ENCODE peak calls at places on chromosomes 6 and 20, in six cellular contexts. E, Z, I, O, Q and D are unnamed samples. For H3K4me1, the result is how much of the 10 kb centered on the place peaks cover.

GRCh38 chr6:88301888-88302768 is 136.0 kb upstream of the CNR1 start:
- DNase-seq in O (no peak), I (no peak), E (no peak), Z (no peak), Q (no peak), D (no peak)

GRCh38 chr6:133129556-133129955 is 111.6 kb upstream of the EYA4 start:
- DNase-seq in O (no peak), Z (no peak), E (no peak), I (no peak), Q (no peak), D (no peak)

GRCh38 chr20:17650816-17651760 is 31.0 kb downstream of the RRBP1 start:
- DNase-seq in Z (no peak), O (no peak), I (no peak), E (no peak), Q (peak), D (peak)

GRCh38 chr20:56285496-56285895 is 37.0 kb downstream of the MC3R start:
- DNase-seq in O (peak), I (no peak), Z (no peak), E (no peak), Q (no peak), D (no peak)

GRCh38 chr20:63212792-63213191 is 3.1 kb downstream of the YTHDF1 start:
- DNase-seq in O (no peak), E (no peak), I (no peak), Q (no peak), Z (no peak), D (no peak)

GRCh38 chr20:1857403-1857941 is 37.7 kb upstream of the SIRPA start:
- DNase-seq in E (no peak), O (no peak), Z (no peak), Q (no peak), I (no peak), D (no peak)

GRCh38 chr6:126721581-126722145 is 381.7 kb downstream of the CENPW start:
- DNase-seq in I (no peak), O (peak), Z (no peak), Q (peak), E (no peak), D (peak)

GRCh38 chr6:44011350-44011925 is 115.8 kb downstream of the MRPL14 start:
- DNase-seq in I (no peak), O (no peak), E (no peak), Q (no peak), Z (no peak), D (no peak)

GRCh38 chr6:110815260-110816109 is at the start of gene CDK19:
- DNase-seq in O (peak), I (peak), Z (peak), Q (peak), E (peak), D (peak)

GRCh38 chr6:149492798-149493165 is 8.0 kb upstream of the ZC3H12D start:
- DNase-seq in I (no peak), E (no peak), Z (no peak), Q (no peak), O (no peak), D (no peak)

GRCh38 chr6:149484733-149485700 is at the start of gene ZC3H12D:
- DNase-seq in Z (no peak), Q (peak), O (peak), E (no peak), I (peak), D (peak)

GRCh38 chr6:149487316-149487715 is 2.5 kb upstream of the ZC3H12D start:
- DNase-seq in E (no peak), Z (no peak), O (no peak), I (no peak), Q (no peak), D (no peak)

GRCh38 chr6:149489967-149490366 is 5.2 kb upstream of the ZC3H12D start:
- DNase-seq in Q (no peak), O (no peak), I (no peak), E (no peak), Z (no peak), D (no peak)

DNA sequence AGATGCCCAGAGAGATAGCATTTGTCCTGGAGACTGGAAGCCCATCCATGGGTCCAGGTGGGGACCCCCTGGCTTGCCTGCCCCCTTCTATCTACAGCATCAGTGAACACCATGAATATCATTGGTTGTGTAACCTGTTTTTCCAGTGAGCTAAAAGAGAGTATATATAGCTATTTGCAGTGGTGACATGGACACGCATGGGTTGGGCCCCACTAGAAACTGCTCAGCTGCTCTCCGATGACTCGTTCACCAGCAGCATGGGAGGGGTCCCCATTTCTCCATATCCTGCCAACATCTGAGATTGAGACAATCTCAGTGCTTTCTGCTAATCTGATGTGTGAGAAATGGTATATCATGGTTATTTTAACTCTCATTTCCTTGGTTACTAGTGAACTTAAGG is 4.0 kb upstream of the ZC3H12D start:
- DNase-seq in Q (no peak), I (no peak), E (no peak), O (no peak), Z (no peak), D (no peak)
- H3K4me1 ChIP-seq in Q (under half), I (under half), E (under half), O (under half), Z (under half), D (under half)

GRCh38 chr6:136873733-136874132 is 48.4 kb upstream of the SLC35D3 start:
- DNase-seq in Q (no peak), O (no peak), I (no peak), E (no peak), Z (no peak), D (no peak)
- H2BK5ac ChIP-seq in Q (no peak), O (no peak), I (no peak), E (no peak), Z (no peak), D (no peak)

DNA sequence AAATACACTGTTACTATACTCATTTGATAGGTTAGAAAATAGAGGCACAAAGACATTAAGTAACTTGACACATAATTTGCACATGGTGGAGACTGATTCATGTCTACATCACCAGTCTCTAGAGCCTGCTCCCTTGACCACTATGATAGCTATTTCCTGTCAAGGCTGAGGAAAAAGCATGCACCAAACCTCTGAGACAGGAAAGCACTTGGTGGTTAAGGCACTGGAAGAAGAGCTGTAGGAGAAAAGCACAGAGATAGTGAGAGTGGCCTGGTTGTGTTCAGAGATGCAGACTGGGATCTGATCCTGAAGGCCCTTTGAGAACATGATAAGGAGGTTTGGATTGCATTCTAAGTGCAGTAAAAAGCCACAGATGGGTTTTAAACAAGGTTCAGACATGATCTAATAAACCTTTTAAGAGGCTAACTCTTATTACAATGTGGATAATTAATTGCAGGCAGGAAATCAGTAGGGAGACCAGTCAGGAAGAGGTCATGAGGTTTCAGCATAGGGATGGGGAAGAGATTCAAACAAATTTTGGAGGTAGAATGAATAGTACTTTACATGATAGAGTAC is 168.9 kb downstream of the PHF3 start:
- DNase-seq in O (no peak), Z (no peak), E (no peak), Q (peak), I (no peak), D (peak)
- H3K4me1 ChIP-seq in O (under half), Z (under half), E (under half), Q (under half), I (under half), D (under half)

GRCh38 chr20:699342-699741 is 23.7 kb upstream of the SCRT2 start:
- DNase-seq in I (no peak), Q (no peak), O (no peak), E (no peak), Z (no peak), D (no peak)
- H2BK5ac ChIP-seq in I (no peak), Q (no peak), O (no peak), E (no peak), Z (peak), D (no peak)

DNA sequence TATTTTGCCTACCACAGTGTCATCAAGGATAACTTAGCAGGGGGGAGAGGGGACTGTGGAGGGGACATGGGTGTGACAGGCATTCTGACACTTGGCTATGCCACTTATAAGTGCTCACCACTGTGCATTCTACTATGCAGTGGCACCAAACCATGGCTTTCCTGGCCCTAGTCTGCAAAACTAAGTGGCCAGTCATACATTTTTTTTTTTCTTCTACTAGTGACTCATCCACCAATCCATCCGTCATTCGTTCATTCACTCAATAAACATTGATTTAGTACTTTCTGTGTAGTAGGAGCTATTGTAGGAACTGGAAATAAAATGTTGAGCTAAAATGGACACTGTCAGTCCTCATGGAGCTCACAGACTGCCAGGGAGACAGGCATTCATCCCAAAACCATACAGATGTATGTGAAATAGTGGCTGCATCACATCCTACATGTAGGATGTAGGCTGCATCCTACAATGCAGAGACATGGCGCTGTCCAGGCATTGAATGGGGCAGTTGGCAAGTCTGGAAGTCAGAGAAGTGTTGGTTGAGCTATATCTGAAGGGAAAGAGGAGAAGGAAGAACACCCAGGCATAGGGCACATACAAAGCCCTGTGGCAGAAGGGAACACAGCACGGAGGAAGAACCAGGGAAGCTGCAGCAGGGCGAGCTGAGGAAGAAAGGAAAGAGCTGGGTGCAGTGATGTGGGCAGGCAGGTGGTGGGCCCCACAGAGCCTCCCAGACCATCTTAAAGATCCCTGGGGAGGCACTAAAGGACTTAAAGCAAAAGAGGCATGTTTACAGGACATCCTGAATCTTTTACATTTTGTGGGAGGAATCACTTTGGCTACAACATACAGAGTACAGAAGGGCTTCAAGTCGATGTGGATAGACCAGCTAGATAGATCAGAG is 224.4 kb downstream of the UST start:
- DNase-seq in Z (no peak), I (no peak), O (no peak), Q (peak), E (no peak), D (peak)
- H3K4me1 ChIP-seq in Z (under half), I (under half), O (under half), Q (under half), E (under half), D (under half)

GRCh38 chr6:38166411-38167240 is 347.1 kb downstream of the ZFAND3 start:
- DNase-seq in Q (no peak), E (no peak), Z (no peak), I (no peak), O (no peak), D (no peak)
- H2BK5ac ChIP-seq in Q (no peak), E (no peak), Z (no peak), I (no peak), O (no peak), D (no peak)

DNA sequence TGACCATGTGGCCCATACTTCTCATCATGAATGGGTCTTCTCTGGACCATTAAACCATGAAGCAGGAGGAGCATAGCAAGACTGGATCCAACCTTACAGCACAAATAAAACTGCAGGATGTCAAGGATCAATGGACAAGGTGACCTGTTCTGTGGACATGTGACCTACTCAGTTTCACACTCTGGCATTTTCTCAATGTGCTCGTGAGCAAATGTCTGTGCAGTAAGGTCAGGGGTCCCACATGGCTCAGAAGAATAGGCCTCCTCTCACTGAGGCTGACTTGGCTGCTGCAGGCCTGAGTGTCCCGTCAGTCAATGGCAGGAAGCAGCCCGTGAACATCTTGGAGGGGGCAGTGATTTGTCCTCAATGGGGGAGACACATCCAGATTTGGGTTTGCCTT is 60.2 kb upstream of the IL20RA start:
- DNase-seq in E (no peak), Z (no peak), I (no peak), Q (no peak), O (no peak), D (no peak)
- H3K4me1 ChIP-seq in E (under half), Z (under half), I (under half), Q (under half), O (under half), D (under half)

DNA sequence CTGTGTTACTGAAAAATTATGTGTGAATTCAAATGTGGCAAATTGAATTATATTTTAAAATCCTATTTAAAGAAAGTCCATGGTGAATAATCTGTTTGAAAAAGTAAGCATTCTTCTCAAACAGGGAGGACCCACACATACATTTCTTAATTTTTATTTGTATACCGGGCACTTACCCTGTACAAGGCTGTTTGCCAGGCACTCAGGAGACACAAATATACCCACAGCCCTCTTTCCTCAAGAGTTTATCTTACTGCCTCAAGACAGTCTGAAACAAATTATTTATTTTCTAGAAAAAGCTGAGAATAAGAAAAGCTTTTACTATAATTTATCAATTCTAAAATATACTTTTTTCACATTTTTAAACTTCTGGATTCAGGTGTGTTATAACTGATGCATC is 114.4 kb downstream of the TASP1 start:
- DNase-seq in Z (no peak), I (no peak), O (no peak), Q (no peak), E (no peak), D (no peak)
- H2BK5ac ChIP-seq in Z (no peak), I (no peak), O (no peak), Q (no peak), E (no peak), D (peak)

GRCh38 chr6:129748901-129749748 is 39.1 kb upstream of the ARHGAP18 start:
- DNase-seq in O (no peak), Q (peak), E (no peak), I (no peak), Z (no peak), D (peak)

GRCh38 chr6:129747588-129748112 is 37.7 kb upstream of the ARHGAP18 start:
- DNase-seq in Z (no peak), I (no peak), O (no peak), E (no peak), Q (no peak), D (no peak)

GRCh38 chr6:129748212-129748900 is 38.4 kb upstream of the ARHGAP18 start:
- DNase-seq in E (no peak), Q (peak), O (peak), I (peak), Z (no peak), D (peak)

GRCh38 chr6:129749749-129750120 is 39.8 kb upstream of the ARHGAP18 start:
- DNase-seq in E (no peak), O (no peak), Q (peak), I (no peak), Z (no peak), D (peak)

DNA sequence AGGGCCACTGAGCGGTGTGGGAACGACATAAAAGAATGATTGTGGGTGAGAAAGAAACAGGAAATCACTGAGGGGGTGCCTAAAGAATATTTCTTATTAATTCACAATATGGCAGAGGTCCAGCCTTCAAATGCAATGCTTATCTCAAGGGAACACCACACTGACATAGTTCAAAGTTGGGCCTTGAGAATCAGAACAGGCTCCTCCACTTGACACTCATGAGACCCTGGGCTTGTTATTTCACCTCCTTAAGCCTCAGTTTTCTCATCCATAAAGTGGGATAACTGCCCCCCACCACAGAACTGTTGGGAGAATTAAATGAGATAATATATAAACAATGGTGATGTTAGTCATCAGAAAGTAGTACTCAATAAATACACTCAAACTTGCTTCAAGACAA is 40.4 kb upstream of the ARHGAP18 start:
- DNase-seq in Z (no peak), Q (peak), O (no peak), E (no peak), I (no peak), D (no peak)
- H3K4me1 ChIP-seq in Z (under half), Q (under half), O (under half), E (under half), I (under half), D (under half)

DNA sequence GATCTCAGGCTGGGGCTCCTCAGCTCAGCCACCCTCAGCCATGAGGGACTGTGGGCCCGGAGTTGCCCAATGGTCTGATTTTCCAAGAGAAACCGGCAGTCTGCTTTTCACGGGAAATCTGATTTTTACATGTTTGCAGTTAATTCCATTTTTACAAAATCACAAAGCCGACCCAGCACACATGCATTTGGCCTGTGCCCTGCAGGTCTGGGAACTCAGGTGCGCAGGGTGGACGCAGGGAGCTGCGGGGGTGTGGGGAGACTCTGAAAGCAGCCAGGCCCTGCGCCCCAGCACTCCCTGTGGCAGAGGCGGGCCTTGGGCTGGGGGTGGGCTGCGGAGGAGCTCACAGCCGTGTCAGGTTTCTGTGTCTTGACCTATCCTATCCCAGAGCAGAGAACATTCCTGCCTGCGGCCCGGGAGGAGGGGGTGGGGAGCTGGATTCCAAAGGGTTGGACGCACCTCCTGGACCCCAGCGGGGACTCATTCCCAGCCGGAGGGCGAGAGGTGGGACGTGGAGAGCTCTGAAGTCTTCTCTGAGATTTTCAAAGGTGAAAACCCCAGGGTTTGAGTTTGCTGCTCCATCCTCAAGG is 60.6 kb downstream of the ADNP start:
- DNase-seq in Q (peak), O (no peak), I (peak), Z (peak), E (peak), D (peak)
- H2BK5ac ChIP-seq in Q (no peak), O (peak), I (no peak), Z (peak), E (peak), D (no peak)